ENCODE peak calls at places on chromosome 20, in seven cellular contexts. Z, J, M, N, R, U and D are unnamed samples.

GRCh38 chr20:25282796-25283195 is 34.9 kb downstream of the PYGB start:
- DNase-seq in Z (no peak), J (no peak), M (no peak), N (no peak), R (no peak), U (no peak), D (no peak)

GRCh38 chr20:17807670-17808069 is 107.9 kb downstream of the BANF2 start:
- DNase-seq in Z (peak; percentile 47), J (no peak), M (peak; percentile 28), N (no peak), R (no peak), U (no peak), D (no peak)

GRCh38 chr20:63957004-63957689 is 931 bp upstream of the UCKL1 start:
- DNase-seq in Z (peak; percentile 85), J (peak; percentile 55), M (peak; percentile 71), N (peak; percentile 86), R (peak; percentile 84), U (peak; percentile 73), D (no peak)

GRCh38 chr20:17229256-17229655 is 2.4 kb downstream of the PCSK2 start:
- DNase-seq in Z (no peak), J (no peak), M (no peak), N (no peak), R (no peak), U (no peak), D (no peak)

GRCh38 chr20:19236371-19237055 is 24.1 kb downstream of the SLC24A3 start:
- DNase-seq in Z (no peak), J (no peak), M (no peak), N (no peak), R (no peak), U (no peak), D (no peak)

GRCh38 chr20:55160996-55161395 is 685.6 kb downstream of the DOK5 start:
- DNase-seq in Z (no peak), J (no peak), M (no peak), N (no peak), R (no peak), U (no peak), D (no peak)

GRCh38 chr20:31485450-31486339 is 10.6 kb downstream of the REM1 start:
- DNase-seq in Z (peak; percentile 58), J (peak; percentile 36), M (peak; percentile 19), N (peak; percentile 29), R (peak; percentile 49), U (no peak), D (no peak)

GRCh38 chr20:36344517-36345132 is 38.5 kb downstream of the DLGAP4 start:
- DNase-seq in Z (peak; percentile 62), J (peak; percentile 54), M (peak; percentile 63), N (peak; percentile 68), R (peak; percentile 85), U (peak; percentile 33), D (peak; percentile 81)

GRCh38 chr20:7841967-7842301 is 98.3 kb downstream of the HAO1 start:
- DNase-seq in Z (peak; percentile 92), J (peak; percentile 85), M (peak; percentile 78), N (no peak), R (peak; percentile 38), U (no peak), D (no peak)

GRCh38 chr20:58794510-58795180 is 56.1 kb downstream of the GNAS-AS1 start:
- DNase-seq in Z (no peak), J (no peak), M (no peak), N (no peak), R (no peak), U (no peak), D (no peak)
- H3K4me2 ChIP-seq in Z (no peak overlapping the region), J (no peak overlapping the region), M (no peak overlapping the region), N (no peak overlapping the region), R (no peak overlapping the region), U (no peak overlapping the region), D (peak overlapping the region; percentile 3)

GRCh38 chr20:61976275-61976649 is 89.4 kb downstream of the TAF4 start:
- DNase-seq in Z (no peak), J (no peak), M (no peak), N (no peak), R (no peak), U (no peak), D (no peak)

GRCh38 chr20:61975411-61975810 is 90.3 kb downstream of the TAF4 start:
- DNase-seq in Z (no peak), J (no peak), M (no peak), N (no peak), R (no peak), U (no peak), D (no peak)

GRCh38 chr20:61972910-61973508 is 92.7 kb downstream of the TAF4 start:
- DNase-seq in Z (no peak), J (no peak), M (no peak), N (no peak), R (no peak), U (no peak), D (no peak)

GRCh38 chr20:61974357-61974665 is 91.4 kb downstream of the TAF4 start:
- DNase-seq in Z (no peak), J (no peak), M (no peak), N (no peak), R (no peak), U (no peak), D (no peak)

DNA sequence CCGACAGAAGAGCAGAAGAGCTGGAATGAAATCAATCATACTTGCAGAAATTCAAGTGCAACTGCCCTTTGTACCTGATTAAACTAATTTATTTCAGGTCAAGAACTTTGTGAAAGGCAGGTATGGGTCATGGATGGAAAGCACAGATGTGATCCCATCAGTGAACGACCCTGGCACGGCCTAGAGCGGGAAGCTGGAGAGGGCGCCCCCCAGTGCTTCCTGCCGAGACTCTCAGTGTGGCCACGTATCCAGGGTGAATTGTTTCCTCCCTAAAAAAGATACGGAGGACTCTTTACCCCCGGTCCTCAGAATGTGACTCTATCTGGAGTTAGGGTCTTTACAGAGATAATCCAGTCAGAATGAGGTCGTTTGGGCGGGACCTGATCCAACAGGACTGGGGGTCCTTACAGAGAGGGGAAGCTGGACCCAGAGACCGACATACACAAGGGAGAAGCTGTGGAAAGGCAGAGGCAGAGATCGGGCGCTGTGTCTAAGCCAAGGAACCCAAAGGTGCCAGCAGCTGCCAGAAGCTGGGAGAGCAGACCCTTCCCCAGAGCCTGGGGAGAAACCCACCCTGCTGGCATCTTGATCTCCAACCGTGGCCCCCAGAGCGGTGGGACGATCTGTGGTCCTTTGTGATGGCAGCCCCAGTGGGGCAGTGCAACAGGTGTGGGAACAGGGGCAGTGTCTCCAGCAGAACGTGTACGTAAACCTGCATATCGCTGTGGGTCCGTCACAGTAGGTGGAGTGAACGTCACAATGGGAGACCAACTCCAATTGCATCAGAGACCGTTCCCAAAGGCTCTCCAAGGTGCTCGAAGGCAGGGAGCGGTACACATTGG is 91.9 kb downstream of the TAF4 start:
- DNase-seq in Z (no peak), J (no peak), M (no peak), N (no peak), R (no peak), U (no peak), D (no peak)
- H3K36me3 ChIP-seq in Z (no peaks in the 10 kb centered on the region), J (peaks cover 5% of the 10 kb centered on the region), M (peaks cover 47% of the 10 kb centered on the region), N (peaks cover 32% of the 10 kb centered on the region), R (no peaks in the 10 kb centered on the region), U (peaks cover 33% of the 10 kb centered on the region), D (peaks cover 54% of the 10 kb centered on the region)

GRCh38 chr20:60579941-60580515 is 621.8 kb downstream of the CDH26 start:
- DNase-seq in Z (no peak), J (no peak), M (no peak), N (no peak), R (no peak), U (no peak), D (no peak)
- H3K4me2 ChIP-seq in Z (no peak overlapping the region), J (no peak overlapping the region), M (no peak overlapping the region), N (no peak overlapping the region), R (no peak overlapping the region), U (no peak overlapping the region), D (no peak overlapping the region)

DNA sequence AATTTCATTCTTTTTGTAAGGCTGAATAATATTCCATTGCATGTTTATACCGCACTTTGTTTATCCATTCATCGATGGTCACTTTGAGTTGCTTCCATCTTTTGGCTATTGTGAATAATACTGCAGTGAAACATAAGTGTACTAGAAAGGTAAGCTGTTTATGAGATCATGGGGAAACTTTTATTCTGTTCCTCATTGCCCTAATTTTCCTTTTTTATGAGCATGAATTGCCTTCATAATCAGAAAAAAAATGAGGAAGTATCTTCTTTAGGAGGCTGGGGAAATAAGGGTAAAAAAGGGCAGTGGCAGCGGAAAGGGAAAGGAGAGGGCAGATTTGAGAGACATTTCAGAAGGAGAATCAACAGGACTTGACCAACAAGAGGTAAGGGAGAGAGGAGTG is 14.3 kb upstream of the SERINC3 start:
- DNase-seq in Z (no peak), J (no peak), M (no peak), N (no peak), R (no peak), U (no peak), D (no peak)
- H3K36me3 ChIP-seq in Z (peaks cover 4% of the 10 kb centered on the region), J (no peaks in the 10 kb centered on the region), M (no peaks in the 10 kb centered on the region), N (no peaks in the 10 kb centered on the region), R (no peaks in the 10 kb centered on the region), U (no peaks in the 10 kb centered on the region), D (no peaks in the 10 kb centered on the region)

DNA sequence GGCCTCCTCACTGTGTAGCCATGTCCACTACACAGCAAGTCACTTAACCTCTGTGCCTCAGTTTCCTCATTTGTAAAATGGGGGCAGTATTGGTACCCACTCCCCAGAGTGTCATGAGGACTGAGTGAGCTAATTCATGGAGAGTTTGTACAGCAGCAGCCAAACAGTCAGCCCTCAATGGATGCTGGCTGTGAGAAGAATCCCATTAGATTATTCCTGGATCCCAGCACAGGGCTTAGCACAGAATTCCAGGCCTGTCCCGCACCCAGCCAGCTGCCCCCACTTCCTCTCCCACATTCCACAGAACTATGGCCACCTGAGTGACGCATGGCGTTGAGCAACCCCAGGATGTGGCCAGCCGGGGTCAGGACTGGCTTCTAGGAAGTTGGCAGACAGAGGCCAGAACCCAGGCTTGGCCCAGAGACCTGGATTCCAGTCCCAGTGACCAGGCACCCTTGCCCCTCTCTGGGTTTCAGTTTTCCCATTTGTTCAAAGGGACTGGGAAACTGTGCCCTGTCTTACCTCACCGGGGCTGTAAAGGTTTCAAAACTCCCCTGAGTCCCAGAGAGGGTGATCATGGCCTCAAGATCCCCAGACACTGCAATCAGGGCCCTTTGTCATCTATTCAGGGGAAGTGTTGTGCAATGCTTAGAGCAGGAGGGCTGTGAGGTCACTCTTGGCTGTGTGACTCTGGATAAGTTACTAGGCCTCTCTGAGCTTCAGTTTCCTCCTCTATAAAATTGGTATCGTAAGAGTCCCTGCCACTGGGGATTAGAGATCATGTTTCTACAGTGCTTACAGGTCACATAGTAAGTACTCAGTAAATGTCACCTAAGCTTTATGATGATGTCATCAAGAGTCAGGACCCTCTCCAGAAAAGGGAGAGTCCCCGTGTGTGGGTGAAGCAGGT is 3.0 kb upstream of the TGM2 start:
- DNase-seq in Z (peak; percentile 89), J (peak; percentile 91), M (peak; percentile 92), N (no peak), R (peak; percentile 52), U (no peak), D (no peak)
- H3K4me2 ChIP-seq in Z (peak overlapping the region; percentile 46), J (no peak overlapping the region), M (no peak overlapping the region), N (no peak overlapping the region), R (no peak overlapping the region), U (no peak overlapping the region), D (no peak overlapping the region)

DNA sequence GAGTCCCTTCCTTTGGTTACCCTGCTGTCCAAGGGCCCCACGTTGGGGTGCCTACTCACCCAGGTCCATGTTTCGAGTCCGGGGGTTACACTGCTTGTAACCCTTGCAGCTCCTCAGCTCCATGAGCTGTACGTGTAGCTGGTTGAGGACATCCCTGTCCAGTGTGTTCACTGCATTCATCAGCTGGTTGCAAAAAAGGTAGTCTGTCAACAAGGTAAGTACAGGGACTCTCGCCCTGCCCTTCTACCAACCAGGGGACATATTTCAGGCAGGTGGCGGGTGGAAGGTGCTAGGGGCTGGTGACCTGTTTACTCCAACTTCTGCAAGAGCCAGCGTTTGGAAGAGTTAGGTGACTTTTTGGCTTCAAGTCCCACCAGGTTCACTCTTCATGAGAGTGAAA is 123.6 kb downstream of the SULF2 start:
- DNase-seq in Z (no peak), J (no peak), M (no peak), N (no peak), R (no peak), U (no peak), D (no peak)
- H3K36me3 ChIP-seq in Z (peaks cover 7% of the 10 kb centered on the region), J (no peaks in the 10 kb centered on the region), M (peaks cover 53% of the 10 kb centered on the region), N (no peaks in the 10 kb centered on the region), R (no peaks in the 10 kb centered on the region), U (peaks cover 58% of the 10 kb centered on the region), D (peaks cover 76% of the 10 kb centered on the region)

GRCh38 chr20:23195635-23196034 is 109.5 kb upstream of the CD93 start:
- DNase-seq in Z (no peak), J (no peak), M (no peak), N (no peak), R (no peak), U (no peak), D (no peak)
- H3K4me2 ChIP-seq in Z (no peak overlapping the region), J (no peak overlapping the region), M (no peak overlapping the region), N (no peak overlapping the region), R (no peak overlapping the region), U (no peak overlapping the region), D (no peak overlapping the region)